ENCODE peak calls at places on chromosome 3, in nine cellular contexts. One of them, this sample, is unnamed.

GRCh38 chr3:110736332-110736731 is 335.3 kb upstream of the NECTIN3 start:
- ATAC-seq in A549: no peak
- ATAC-seq in T-helper 17 cell: no peak
- ATAC-seq in left ventricle myocardium superior: no peak
- ATAC-seq in activated CD8-positive, alpha-beta T cell treated with anti-CD3 and anti-CD28 coated beads, Interleukin-2, amount 10 ng/mL, durations not matched to agents 7 days and 5 days: no peak
- ATAC-seq in RWPE2: no peak
- ATAC-seq in heart left ventricle: no peak
- ATAC-seq in activated T-cell treated with anti-CD3 and anti-CD28 coated beads, Interleukin-2, amount 50 U/mL, for 72 hours: no peak
- ATAC-seq in Panc1: no peak
- ATAC-seq in this sample: peak

GRCh38 chr3:36393563-36393962 is 13.3 kb downstream of the STAC start:
- ATAC-seq in A549: no peak
- ATAC-seq in RWPE2: no peak
- ATAC-seq in Panc1: no peak
- ATAC-seq in T-helper 17 cell: no peak
- ATAC-seq in heart left ventricle: no peak
- ATAC-seq in activated CD8-positive, alpha-beta T cell treated with anti-CD3 and anti-CD28 coated beads, Interleukin-2, amount 10 ng/mL, durations not matched to agents 7 days and 5 days: no peak
- ATAC-seq in activated T-cell treated with anti-CD3 and anti-CD28 coated beads, Interleukin-2, amount 50 U/mL, for 72 hours: no peak
- ATAC-seq in left ventricle myocardium superior: no peak
- ATAC-seq in this sample: no peak

GRCh38 chr3:107589454-107589853 is 66.7 kb downstream of the BBX start:
- ATAC-seq in T-helper 17 cell: no peak
- ATAC-seq in Panc1: no peak
- ATAC-seq in A549: no peak
- ATAC-seq in left ventricle myocardium superior: no peak
- ATAC-seq in RWPE2: no peak
- ATAC-seq in activated CD8-positive, alpha-beta T cell treated with anti-CD3 and anti-CD28 coated beads, Interleukin-2, amount 10 ng/mL, durations not matched to agents 7 days and 5 days: no peak
- ATAC-seq in heart left ventricle: no peak
- ATAC-seq in activated T-cell treated with anti-CD3 and anti-CD28 coated beads, Interleukin-2, amount 50 U/mL, for 72 hours: peak
- ATAC-seq in this sample: no peak

GRCh38 chr3:14684447-14684846 is 9.5 kb downstream of the C3orf20 start:
- ATAC-seq in heart left ventricle: no peak
- ATAC-seq in T-helper 17 cell: no peak
- ATAC-seq in RWPE2: no peak
- ATAC-seq in activated T-cell treated with anti-CD3 and anti-CD28 coated beads, Interleukin-2, amount 50 U/mL, for 72 hours: no peak
- ATAC-seq in Panc1: no peak
- ATAC-seq in activated CD8-positive, alpha-beta T cell treated with anti-CD3 and anti-CD28 coated beads, Interleukin-2, amount 10 ng/mL, durations not matched to agents 7 days and 5 days: no peak
- ATAC-seq in left ventricle myocardium superior: no peak
- ATAC-seq in A549: no peak
- ATAC-seq in this sample: no peak

GRCh38 chr3:128760027-128760426 is 34.0 kb downstream of the RAB7A start:
- ATAC-seq in left ventricle myocardium superior: no peak
- ATAC-seq in activated T-cell treated with anti-CD3 and anti-CD28 coated beads, Interleukin-2, amount 50 U/mL, for 72 hours: no peak
- ATAC-seq in RWPE2: no peak
- ATAC-seq in heart left ventricle: no peak
- ATAC-seq in T-helper 17 cell: no peak
- ATAC-seq in activated CD8-positive, alpha-beta T cell treated with anti-CD3 and anti-CD28 coated beads, Interleukin-2, amount 10 ng/mL, durations not matched to agents 7 days and 5 days: no peak
- ATAC-seq in A549: no peak
- ATAC-seq in Panc1: no peak
- ATAC-seq in this sample: no peak

GRCh38 chr3:12165909-12166308 is 7.2 kb upstream of the TIMP4 start:
- ATAC-seq in Panc1: no peak
- ATAC-seq in left ventricle myocardium superior: no peak
- ATAC-seq in A549: peak
- ATAC-seq in activated T-cell treated with anti-CD3 and anti-CD28 coated beads, Interleukin-2, amount 50 U/mL, for 72 hours: no peak
- ATAC-seq in RWPE2: no peak
- ATAC-seq in heart left ventricle: no peak
- ATAC-seq in activated CD8-positive, alpha-beta T cell treated with anti-CD3 and anti-CD28 coated beads, Interleukin-2, amount 10 ng/mL, durations not matched to agents 7 days and 5 days: no peak
- ATAC-seq in T-helper 17 cell: no peak
- ATAC-seq in this sample: no peak

GRCh38 chr3:187708696-187709095 is 6.3 kb upstream of the RTP2 start:
- ATAC-seq in left ventricle myocardium superior: no peak
- ATAC-seq in A549: no peak
- ATAC-seq in heart left ventricle: no peak
- ATAC-seq in RWPE2: no peak
- ATAC-seq in activated CD8-positive, alpha-beta T cell treated with anti-CD3 and anti-CD28 coated beads, Interleukin-2, amount 10 ng/mL, durations not matched to agents 7 days and 5 days: no peak
- ATAC-seq in Panc1: no peak
- ATAC-seq in activated T-cell treated with anti-CD3 and anti-CD28 coated beads, Interleukin-2, amount 50 U/mL, for 72 hours: no peak
- ATAC-seq in T-helper 17 cell: no peak
- ATAC-seq in this sample: no peak

GRCh38 chr3:55402886-55403605 is 84.1 kb downstream of the WNT5A start:
- ATAC-seq in Panc1: no peak
- ATAC-seq in heart left ventricle: no peak
- ATAC-seq in activated CD8-positive, alpha-beta T cell treated with anti-CD3 and anti-CD28 coated beads, Interleukin-2, amount 10 ng/mL, durations not matched to agents 7 days and 5 days: no peak
- ATAC-seq in activated T-cell treated with anti-CD3 and anti-CD28 coated beads, Interleukin-2, amount 50 U/mL, for 72 hours: no peak
- ATAC-seq in left ventricle myocardium superior: no peak
- ATAC-seq in T-helper 17 cell: no peak
- ATAC-seq in RWPE2: peak
- ATAC-seq in A549: no peak
- ATAC-seq in this sample: no peak

GRCh38 chr3:105847865-105848264 is 20.9 kb downstream of the CBLB start:
- ATAC-seq in activated T-cell treated with anti-CD3 and anti-CD28 coated beads, Interleukin-2, amount 50 U/mL, for 72 hours: peak
- ATAC-seq in Panc1: no peak
- ATAC-seq in heart left ventricle: no peak
- ATAC-seq in left ventricle myocardium superior: no peak
- ATAC-seq in RWPE2: no peak
- ATAC-seq in A549: no peak
- ATAC-seq in activated CD8-positive, alpha-beta T cell treated with anti-CD3 and anti-CD28 coated beads, Interleukin-2, amount 10 ng/mL, durations not matched to agents 7 days and 5 days: no peak
- ATAC-seq in T-helper 17 cell: no peak
- ATAC-seq in this sample: no peak

GRCh38 chr3:71025516-71025915 is 558.0 kb downstream of the FOXP1 start:
- ATAC-seq in T-helper 17 cell: no peak
- ATAC-seq in RWPE2: no peak
- ATAC-seq in left ventricle myocardium superior: no peak
- ATAC-seq in Panc1: no peak
- ATAC-seq in activated T-cell treated with anti-CD3 and anti-CD28 coated beads, Interleukin-2, amount 50 U/mL, for 72 hours: peak
- ATAC-seq in heart left ventricle: no peak
- ATAC-seq in A549: no peak
- ATAC-seq in activated CD8-positive, alpha-beta T cell treated with anti-CD3 and anti-CD28 coated beads, Interleukin-2, amount 10 ng/mL, durations not matched to agents 7 days and 5 days: no peak
- ATAC-seq in this sample: no peak

GRCh38 chr3:136545664-136546266 is 206.4 kb downstream of the STAG1 start:
- ATAC-seq in A549: no peak
- ATAC-seq in heart left ventricle: no peak
- ATAC-seq in activated CD8-positive, alpha-beta T cell treated with anti-CD3 and anti-CD28 coated beads, Interleukin-2, amount 10 ng/mL, durations not matched to agents 7 days and 5 days: no peak
- ATAC-seq in T-helper 17 cell: no peak
- ATAC-seq in activated T-cell treated with anti-CD3 and anti-CD28 coated beads, Interleukin-2, amount 50 U/mL, for 72 hours: no peak
- ATAC-seq in Panc1: no peak
- ATAC-seq in left ventricle myocardium superior: no peak
- ATAC-seq in RWPE2: no peak
- ATAC-seq in this sample: no peak

GRCh38 chr3:18827664-18828063 is 320.6 kb upstream of the KCNH8 start:
- ATAC-seq in activated T-cell treated with anti-CD3 and anti-CD28 coated beads, Interleukin-2, amount 50 U/mL, for 72 hours: peak
- ATAC-seq in A549: no peak
- ATAC-seq in heart left ventricle: no peak
- ATAC-seq in Panc1: no peak
- ATAC-seq in activated CD8-positive, alpha-beta T cell treated with anti-CD3 and anti-CD28 coated beads, Interleukin-2, amount 10 ng/mL, durations not matched to agents 7 days and 5 days: peak
- ATAC-seq in left ventricle myocardium superior: no peak
- ATAC-seq in RWPE2: no peak
- ATAC-seq in T-helper 17 cell: no peak
- ATAC-seq in this sample: no peak

GRCh38 chr3:106457278-106458210 is 588.7 kb upstream of the CBLB start:
- ATAC-seq in Panc1: no peak
- ATAC-seq in activated T-cell treated with anti-CD3 and anti-CD28 coated beads, Interleukin-2, amount 50 U/mL, for 72 hours: peak
- ATAC-seq in T-helper 17 cell: no peak
- ATAC-seq in activated CD8-positive, alpha-beta T cell treated with anti-CD3 and anti-CD28 coated beads, Interleukin-2, amount 10 ng/mL, durations not matched to agents 7 days and 5 days: no peak
- ATAC-seq in left ventricle myocardium superior: peak
- ATAC-seq in RWPE2: peak
- ATAC-seq in heart left ventricle: peak
- ATAC-seq in A549: peak
- ATAC-seq in this sample: peak

GRCh38 chr3:134009345-134010000 is 20.3 kb downstream of the SLCO2A1 start:
- ATAC-seq in activated CD8-positive, alpha-beta T cell treated with anti-CD3 and anti-CD28 coated beads, Interleukin-2, amount 10 ng/mL, durations not matched to agents 7 days and 5 days: no peak
- ATAC-seq in T-helper 17 cell: no peak
- ATAC-seq in RWPE2: no peak
- ATAC-seq in Panc1: no peak
- ATAC-seq in activated T-cell treated with anti-CD3 and anti-CD28 coated beads, Interleukin-2, amount 50 U/mL, for 72 hours: no peak
- ATAC-seq in A549: no peak
- ATAC-seq in heart left ventricle: no peak
- ATAC-seq in left ventricle myocardium superior: no peak
- ATAC-seq in this sample: no peak

GRCh38 chr3:196493292-196493691 is 10.3 kb downstream of the RNF168 start:
- ATAC-seq in activated CD8-positive, alpha-beta T cell treated with anti-CD3 and anti-CD28 coated beads, Interleukin-2, amount 10 ng/mL, durations not matched to agents 7 days and 5 days: no peak
- ATAC-seq in T-helper 17 cell: no peak
- ATAC-seq in heart left ventricle: no peak
- ATAC-seq in left ventricle myocardium superior: no peak
- ATAC-seq in A549: no peak
- ATAC-seq in Panc1: no peak
- ATAC-seq in activated T-cell treated with anti-CD3 and anti-CD28 coated beads, Interleukin-2, amount 50 U/mL, for 72 hours: no peak
- ATAC-seq in RWPE2: no peak
- ATAC-seq in this sample: no peak

GRCh38 chr3:138898301-138898700 is 48.6 kb downstream of the FOXL2 start:
- ATAC-seq in A549: no peak
- ATAC-seq in T-helper 17 cell: no peak
- ATAC-seq in left ventricle myocardium superior: peak
- ATAC-seq in activated T-cell treated with anti-CD3 and anti-CD28 coated beads, Interleukin-2, amount 50 U/mL, for 72 hours: no peak
- ATAC-seq in RWPE2: no peak
- ATAC-seq in activated CD8-positive, alpha-beta T cell treated with anti-CD3 and anti-CD28 coated beads, Interleukin-2, amount 10 ng/mL, durations not matched to agents 7 days and 5 days: no peak
- ATAC-seq in heart left ventricle: peak
- ATAC-seq in Panc1: no peak
- ATAC-seq in this sample: no peak

GRCh38 chr3:38834110-38834509 is 18.1 kb upstream of the SCN10A start:
- ATAC-seq in heart left ventricle: peak
- ATAC-seq in left ventricle myocardium superior: peak
- ATAC-seq in T-helper 17 cell: no peak
- ATAC-seq in A549: peak
- ATAC-seq in Panc1: peak
- ATAC-seq in RWPE2: peak
- ATAC-seq in activated T-cell treated with anti-CD3 and anti-CD28 coated beads, Interleukin-2, amount 50 U/mL, for 72 hours: peak
- ATAC-seq in activated CD8-positive, alpha-beta T cell treated with anti-CD3 and anti-CD28 coated beads, Interleukin-2, amount 10 ng/mL, durations not matched to agents 7 days and 5 days: peak
- ATAC-seq in this sample: no peak

GRCh38 chr3:59731909-59732308 is 682.1 kb upstream of the CFAP20DC start:
- ATAC-seq in A549: no peak
- ATAC-seq in heart left ventricle: no peak
- ATAC-seq in activated CD8-positive, alpha-beta T cell treated with anti-CD3 and anti-CD28 coated beads, Interleukin-2, amount 10 ng/mL, durations not matched to agents 7 days and 5 days: peak
- ATAC-seq in activated T-cell treated with anti-CD3 and anti-CD28 coated beads, Interleukin-2, amount 50 U/mL, for 72 hours: peak
- ATAC-seq in RWPE2: no peak
- ATAC-seq in Panc1: no peak
- ATAC-seq in T-helper 17 cell: no peak
- ATAC-seq in left ventricle myocardium superior: no peak
- ATAC-seq in this sample: peak

GRCh38 chr3:97917813-97918536 is 54.3 kb downstream of the RIOX2 start:
- ATAC-seq in left ventricle myocardium superior: peak
- ATAC-seq in activated T-cell treated with anti-CD3 and anti-CD28 coated beads, Interleukin-2, amount 50 U/mL, for 72 hours: no peak
- ATAC-seq in RWPE2: peak
- ATAC-seq in T-helper 17 cell: no peak
- ATAC-seq in Panc1: no peak
- ATAC-seq in heart left ventricle: peak
- ATAC-seq in activated CD8-positive, alpha-beta T cell treated with anti-CD3 and anti-CD28 coated beads, Interleukin-2, amount 10 ng/mL, durations not matched to agents 7 days and 5 days: no peak
- ATAC-seq in A549: no peak
- ATAC-seq in this sample: no peak

GRCh38 chr3:18830087-18830486 is 318.2 kb upstream of the KCNH8 start:
- ATAC-seq in left ventricle myocardium superior: no peak
- ATAC-seq in activated CD8-positive, alpha-beta T cell treated with anti-CD3 and anti-CD28 coated beads, Interleukin-2, amount 10 ng/mL, durations not matched to agents 7 days and 5 days: peak
- ATAC-seq in RWPE2: no peak
- ATAC-seq in Panc1: no peak
- ATAC-seq in A549: no peak
- ATAC-seq in T-helper 17 cell: no peak
- ATAC-seq in activated T-cell treated with anti-CD3 and anti-CD28 coated beads, Interleukin-2, amount 50 U/mL, for 72 hours: peak
- ATAC-seq in heart left ventricle: no peak
- ATAC-seq in this sample: no peak

GRCh38 chr3:172079326-172079976 is 40.1 kb downstream of the FNDC3B start:
- ATAC-seq in heart left ventricle: no peak
- ATAC-seq in A549: no peak
- ATAC-seq in Panc1: no peak
- ATAC-seq in RWPE2: no peak
- ATAC-seq in activated T-cell treated with anti-CD3 and anti-CD28 coated beads, Interleukin-2, amount 50 U/mL, for 72 hours: no peak
- ATAC-seq in T-helper 17 cell: no peak
- ATAC-seq in activated CD8-positive, alpha-beta T cell treated with anti-CD3 and anti-CD28 coated beads, Interleukin-2, amount 10 ng/mL, durations not matched to agents 7 days and 5 days: no peak
- ATAC-seq in left ventricle myocardium superior: no peak
- ATAC-seq in this sample: no peak

GRCh38 chr3:55294557-55294956 is 192.5 kb downstream of the WNT5A start:
- ATAC-seq in activated CD8-positive, alpha-beta T cell treated with anti-CD3 and anti-CD28 coated beads, Interleukin-2, amount 10 ng/mL, durations not matched to agents 7 days and 5 days: no peak
- ATAC-seq in A549: no peak
- ATAC-seq in heart left ventricle: no peak
- ATAC-seq in Panc1: no peak
- ATAC-seq in activated T-cell treated with anti-CD3 and anti-CD28 coated beads, Interleukin-2, amount 50 U/mL, for 72 hours: no peak
- ATAC-seq in RWPE2: no peak
- ATAC-seq in T-helper 17 cell: no peak
- ATAC-seq in left ventricle myocardium superior: no peak
- ATAC-seq in this sample: no peak

GRCh38 chr3:53812434-53812833 is 33.8 kb downstream of the CHDH start:
- ATAC-seq in activated CD8-positive, alpha-beta T cell treated with anti-CD3 and anti-CD28 coated beads, Interleukin-2, amount 10 ng/mL, durations not matched to agents 7 days and 5 days: no peak
- ATAC-seq in A549: peak
- ATAC-seq in T-helper 17 cell: no peak
- ATAC-seq in RWPE2: no peak
- ATAC-seq in heart left ventricle: no peak
- ATAC-seq in activated T-cell treated with anti-CD3 and anti-CD28 coated beads, Interleukin-2, amount 50 U/mL, for 72 hours: no peak
- ATAC-seq in Panc1: no peak
- ATAC-seq in left ventricle myocardium superior: no peak
- ATAC-seq in this sample: no peak

GRCh38 chr3:190076601-190077444 is 43.9 kb downstream of the P3H2 start:
- ATAC-seq in RWPE2: peak
- ATAC-seq in activated CD8-positive, alpha-beta T cell treated with anti-CD3 and anti-CD28 coated beads, Interleukin-2, amount 10 ng/mL, durations not matched to agents 7 days and 5 days: no peak
- ATAC-seq in left ventricle myocardium superior: no peak
- ATAC-seq in heart left ventricle: peak
- ATAC-seq in Panc1: peak
- ATAC-seq in A549: peak
- ATAC-seq in T-helper 17 cell: no peak
- ATAC-seq in activated T-cell treated with anti-CD3 and anti-CD28 coated beads, Interleukin-2, amount 50 U/mL, for 72 hours: no peak
- ATAC-seq in this sample: no peak

GRCh38 chr3:64257096-64257755 is 32.0 kb upstream of the PRICKLE2 start:
- ATAC-seq in RWPE2: no peak
- ATAC-seq in Panc1: no peak
- ATAC-seq in left ventricle myocardium superior: no peak
- ATAC-seq in activated T-cell treated with anti-CD3 and anti-CD28 coated beads, Interleukin-2, amount 50 U/mL, for 72 hours: no peak
- ATAC-seq in T-helper 17 cell: no peak
- ATAC-seq in A549: no peak
- ATAC-seq in activated CD8-positive, alpha-beta T cell treated with anti-CD3 and anti-CD28 coated beads, Interleukin-2, amount 10 ng/mL, durations not matched to agents 7 days and 5 days: no peak
- ATAC-seq in heart left ventricle: no peak
- ATAC-seq in this sample: no peak

GRCh38 chr3:18216996-18217395 is 208.1 kb downstream of the SATB1 start:
- ATAC-seq in T-helper 17 cell: no peak
- ATAC-seq in activated CD8-positive, alpha-beta T cell treated with anti-CD3 and anti-CD28 coated beads, Interleukin-2, amount 10 ng/mL, durations not matched to agents 7 days and 5 days: no peak
- ATAC-seq in A549: no peak
- ATAC-seq in heart left ventricle: no peak
- ATAC-seq in activated T-cell treated with anti-CD3 and anti-CD28 coated beads, Interleukin-2, amount 50 U/mL, for 72 hours: peak
- ATAC-seq in Panc1: no peak
- ATAC-seq in left ventricle myocardium superior: no peak
- ATAC-seq in RWPE2: no peak
- ATAC-seq in this sample: no peak

GRCh38 chr3:126226376-126226775 is 46.0 kb upstream of the ALDH1L1 start:
- ATAC-seq in activated T-cell treated with anti-CD3 and anti-CD28 coated beads, Interleukin-2, amount 50 U/mL, for 72 hours: no peak
- ATAC-seq in Panc1: no peak
- ATAC-seq in heart left ventricle: no peak
- ATAC-seq in RWPE2: no peak
- ATAC-seq in A549: no peak
- ATAC-seq in activated CD8-positive, alpha-beta T cell treated with anti-CD3 and anti-CD28 coated beads, Interleukin-2, amount 10 ng/mL, durations not matched to agents 7 days and 5 days: no peak
- ATAC-seq in T-helper 17 cell: no peak
- ATAC-seq in left ventricle myocardium superior: no peak
- ATAC-seq in this sample: no peak

GRCh38 chr3:126464494-126464893 is 11.2 kb downstream of the ZXDC start:
- ATAC-seq in RWPE2: no peak
- ATAC-seq in activated CD8-positive, alpha-beta T cell treated with anti-CD3 and anti-CD28 coated beads, Interleukin-2, amount 10 ng/mL, durations not matched to agents 7 days and 5 days: no peak
- ATAC-seq in heart left ventricle: no peak
- ATAC-seq in activated T-cell treated with anti-CD3 and anti-CD28 coated beads, Interleukin-2, amount 50 U/mL, for 72 hours: no peak
- ATAC-seq in left ventricle myocardium superior: no peak
- ATAC-seq in A549: no peak
- ATAC-seq in Panc1: no peak
- ATAC-seq in T-helper 17 cell: no peak
- ATAC-seq in this sample: peak

GRCh38 chr3:47339951-47340350 is 40.9 kb upstream of the PTPN23 start:
- ATAC-seq in activated T-cell treated with anti-CD3 and anti-CD28 coated beads, Interleukin-2, amount 50 U/mL, for 72 hours: no peak
- ATAC-seq in RWPE2: no peak
- ATAC-seq in A549: no peak
- ATAC-seq in activated CD8-positive, alpha-beta T cell treated with anti-CD3 and anti-CD28 coated beads, Interleukin-2, amount 10 ng/mL, durations not matched to agents 7 days and 5 days: no peak
- ATAC-seq in left ventricle myocardium superior: no peak
- ATAC-seq in heart left ventricle: no peak
- ATAC-seq in Panc1: no peak
- ATAC-seq in T-helper 17 cell: no peak
- ATAC-seq in this sample: no peak

GRCh38 chr3:139528281-139528680 is 11.3 kb downstream of the RBP1 start:
- ATAC-seq in left ventricle myocardium superior: peak
- ATAC-seq in A549: no peak
- ATAC-seq in Panc1: no peak
- ATAC-seq in heart left ventricle: peak
- ATAC-seq in RWPE2: no peak
- ATAC-seq in T-helper 17 cell: no peak
- ATAC-seq in activated T-cell treated with anti-CD3 and anti-CD28 coated beads, Interleukin-2, amount 50 U/mL, for 72 hours: no peak
- ATAC-seq in activated CD8-positive, alpha-beta T cell treated with anti-CD3 and anti-CD28 coated beads, Interleukin-2, amount 10 ng/mL, durations not matched to agents 7 days and 5 days: no peak
- ATAC-seq in this sample: no peak

This sample was measured in stimulated activated memory B cell treated with anti-CD40 and anti-IgM and Interleukin-4, amounts not matched to agents 10 μg/mL and 1 μg/mL and 100 μg/mL, for 72 hours.